ENCODE peak calls at places on chromosomes 5 and 9, in four cellular contexts. M is H1, A is HepG2, P is K562. C is an unnamed sample.
A peak's percentile ranks its signal among the peaks of the same experiment; 100 is the strongest.

GRCh38 chr5:147601652-147602051 is 91.8 kb upstream of the DPYSL3 start:
- DNase-seq in M (no peak), A (no peak), P (no peak), C (no peak)

GRCh38 chr9:78866228-78867132 is 569.6 kb downstream of the PSAT1 start:
- DNase-seq in M (no peak), A (peak; percentile 2), P (no peak), C (peak; percentile 13)

GRCh38 chr9:109709881-109710280 is 70.1 kb upstream of the PALM2AKAP2 start:
- DNase-seq in M (no peak), A (no peak), P (no peak), C (no peak)

GRCh38 chr5:40734986-40735385 is 20.8 kb downstream of the TTC33 start:
- DNase-seq in M (no peak), A (no peak), P (no peak), C (no peak)

GRCh38 chr9:77710276-77710675 is 62.2 kb upstream of the GNA14 start:
- DNase-seq in M (no peak), A (no peak), P (no peak), C (no peak)

GRCh38 chr5:77358566-77359205 is 133.4 kb downstream of the WDR41 start:
- DNase-seq in M (no peak), A (no peak), P (no peak), C (no peak)

GRCh38 chr9:120856700-120857099 is 14.0 kb upstream of the PSMD5 start:
- DNase-seq in M (no peak), A (no peak), P (no peak), C (no peak)

GRCh38 chr5:173501922-173502321 is 114.5 kb downstream of the BOD1 start:
- DNase-seq in M (no peak), A (no peak), P (no peak), C (no peak)

GRCh38 chr5:142597546-142598337 is 88.1 kb downstream of the FGF1 start:
- DNase-seq in M (no peak), A (peak; percentile 32), P (peak; percentile 36), C (peak; percentile 74)

DNA sequence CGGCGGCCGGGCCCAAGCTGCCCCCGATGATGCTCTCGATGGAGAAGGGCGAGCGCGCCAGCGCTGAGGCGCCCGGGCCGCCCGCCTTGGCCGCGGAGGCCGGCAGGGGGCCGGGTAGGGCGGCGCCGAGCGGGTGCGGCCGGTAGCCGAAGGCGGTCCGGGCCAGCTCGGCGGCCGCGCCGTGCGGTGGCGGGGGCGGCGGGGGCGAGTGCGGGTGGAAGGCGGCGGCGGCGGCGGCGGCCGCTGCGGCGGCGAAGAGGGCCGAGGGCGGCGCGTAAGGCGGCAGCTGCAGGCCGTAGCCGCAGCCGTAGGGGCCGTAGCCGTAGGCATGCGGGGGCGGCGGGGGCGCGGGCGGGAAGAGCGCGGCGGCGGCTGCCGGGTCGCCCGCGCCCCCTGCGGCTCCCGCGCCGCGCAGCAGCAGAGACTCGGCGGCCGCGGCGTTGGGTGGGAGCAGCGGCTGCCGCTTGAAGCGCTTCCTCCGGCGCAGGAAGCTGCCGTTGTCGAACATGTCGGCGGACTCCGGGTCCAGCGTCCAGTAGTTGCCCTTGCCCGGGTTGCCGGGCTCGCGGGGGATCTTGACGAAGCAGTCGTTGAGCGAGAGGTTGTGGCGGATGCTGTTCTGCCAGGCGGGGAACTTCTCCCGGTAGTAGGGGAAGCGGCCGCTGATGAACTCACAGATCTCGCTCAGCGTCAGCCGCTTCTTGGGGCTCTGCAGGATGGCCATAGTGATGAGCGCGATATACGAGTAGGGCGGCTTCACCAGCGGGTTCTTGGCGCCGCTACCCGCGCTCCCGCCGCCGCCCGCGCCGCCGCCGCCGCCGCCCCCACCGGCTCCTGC is 1.1 kb downstream of the FOXD1 start:
- DNase-seq in M (no peak), A (no peak), P (peak; percentile 46), C (no peak)
- TF ChIP-seq CTCF in M (no peak), A (peak; percentile 6), P (no peak), C (no peak)

GRCh38 chr9:92206490-92206889 is 87.0 kb downstream of the IARS1 start:
- DNase-seq in M (no peak), A (no peak), P (no peak), C (no peak)
- TF ChIP-seq FOSL1 in M (no peak), A (no peak), P (no peak), C (no peak)

GRCh38 chr5:109688647-109688998 is 1.1 kb upstream of the MAN2A1 start:
- DNase-seq in M (no peak), A (peak; percentile 74), P (no peak), C (peak; percentile 48)
- TF ChIP-seq CTCF in M (no peak), A (peak; percentile 83), P (peak; percentile 59), C (peak; percentile 44)

GRCh38 chr5:98735806-98736507 is 37.5 kb upstream of the RGMB start:
- DNase-seq in M (no peak), A (no peak), P (no peak), C (no peak)
- TF ChIP-seq FOSL1 in M (no peak), A (no peak), P (no peak), C (no peak)

C was measured in HCT116.